ENCODE peak calls at places on chromosomes 2 and 18, in eight cellular contexts. One of them, this sample, is unnamed.

GRCh38 chr18:6294119-6294784 is 120.5 kb downstream of the L3MBTL4 start:
- DNase-seq in colonic mucosa: no peak
- DNase-seq in GM03348: no peak
- DNase-seq in T-helper 9 cell: no peak
- DNase-seq in SW 1271: no peak
- DNase-seq in M059J: no peak
- DNase-seq in caudate nucleus: no peak
- DNase-seq in nucleus accumbens: no peak
- DNase-seq in this sample: no peak

GRCh38 chr2:10451819-10452218 is 3.7 kb upstream of the ODC1 start:
- DNase-seq in nucleus accumbens: no peak
- DNase-seq in colonic mucosa: no peak
- DNase-seq in M059J: no peak
- DNase-seq in GM03348: no peak
- DNase-seq in caudate nucleus: no peak
- DNase-seq in SW 1271: no peak
- DNase-seq in T-helper 9 cell: no peak
- DNase-seq in this sample: no peak

GRCh38 chr2:232203936-232204335 is 174.6 kb upstream of the ALPP start:
- DNase-seq in GM03348: no peak
- DNase-seq in SW 1271: no peak
- DNase-seq in T-helper 9 cell: no peak
- DNase-seq in nucleus accumbens: no peak
- DNase-seq in M059J: peak; percentile 33
- DNase-seq in caudate nucleus: no peak
- DNase-seq in colonic mucosa: no peak
- DNase-seq in this sample: no peak

GRCh38 chr18:46502444-46502843 is 154.6 kb downstream of the LOXHD1 start:
- DNase-seq in SW 1271: no peak
- DNase-seq in M059J: no peak
- DNase-seq in caudate nucleus: no peak
- DNase-seq in colonic mucosa: no peak
- DNase-seq in T-helper 9 cell: no peak
- DNase-seq in GM03348: no peak
- DNase-seq in nucleus accumbens: no peak
- DNase-seq in this sample: no peak

GRCh38 chr2:216299588-216299987 is 72.7 kb downstream of the MARCHF4 start:
- DNase-seq in T-helper 9 cell: no peak
- DNase-seq in nucleus accumbens: no peak
- DNase-seq in caudate nucleus: no peak
- DNase-seq in SW 1271: no peak
- DNase-seq in GM03348: no peak
- DNase-seq in colonic mucosa: no peak
- DNase-seq in M059J: peak; percentile 50
- DNase-seq in this sample: no peak

GRCh38 chr2:10329880-10330699 is 27.4 kb downstream of the HPCAL1 start:
- DNase-seq in GM03348: peak; percentile 67
- DNase-seq in T-helper 9 cell: peak; percentile 22
- DNase-seq in M059J: peak; percentile 83
- DNase-seq in caudate nucleus: no peak
- DNase-seq in colonic mucosa: no peak
- DNase-seq in nucleus accumbens: no peak
- DNase-seq in SW 1271: no peak
- DNase-seq in this sample: no peak

GRCh38 chr2:22481507-22482217 is 903.3 kb upstream of the KLHL29 start:
- DNase-seq in caudate nucleus: no peak
- DNase-seq in nucleus accumbens: no peak
- DNase-seq in SW 1271: no peak
- DNase-seq in M059J: no peak
- DNase-seq in colonic mucosa: no peak
- DNase-seq in GM03348: no peak
- DNase-seq in T-helper 9 cell: no peak
- DNase-seq in this sample: no peak

GRCh38 chr18:25237571-25238267 is 114.2 kb downstream of the ZNF521 start:
- DNase-seq in M059J: no peak
- DNase-seq in caudate nucleus: no peak
- DNase-seq in nucleus accumbens: no peak
- DNase-seq in T-helper 9 cell: no peak
- DNase-seq in colonic mucosa: no peak
- DNase-seq in SW 1271: no peak
- DNase-seq in GM03348: no peak
- DNase-seq in this sample: no peak

GRCh38 chr18:58541137-58541788 is 87.6 kb downstream of the ALPK2 start:
- DNase-seq in colonic mucosa: no peak
- DNase-seq in T-helper 9 cell: peak; percentile 10
- DNase-seq in M059J: peak; percentile 60
- DNase-seq in SW 1271: no peak
- DNase-seq in GM03348: no peak
- DNase-seq in caudate nucleus: no peak
- DNase-seq in nucleus accumbens: no peak
- DNase-seq in this sample: no peak

GRCh38 chr2:117486081-117486480 is 328.4 kb upstream of the DDX18 start:
- DNase-seq in SW 1271: no peak
- DNase-seq in T-helper 9 cell: no peak
- DNase-seq in nucleus accumbens: no peak
- DNase-seq in M059J: no peak
- DNase-seq in GM03348: no peak
- DNase-seq in colonic mucosa: no peak
- DNase-seq in caudate nucleus: no peak
- DNase-seq in this sample: no peak

GRCh38 chr2:54106631-54107454 is 8.6 kb upstream of the ACYP2 start:
- DNase-seq in M059J: peak; percentile 66
- DNase-seq in colonic mucosa: peak; percentile 38
- DNase-seq in SW 1271: peak; percentile 29
- DNase-seq in nucleus accumbens: peak; percentile 33
- DNase-seq in T-helper 9 cell: peak; percentile 9
- DNase-seq in GM03348: peak; percentile 65
- DNase-seq in caudate nucleus: no peak
- DNase-seq in this sample: no peak

GRCh38 chr2:123915380-123915779 is 109.7 kb upstream of the CNTNAP5 start:
- DNase-seq in caudate nucleus: no peak
- DNase-seq in M059J: peak; percentile 55
- DNase-seq in SW 1271: no peak
- DNase-seq in colonic mucosa: no peak
- DNase-seq in T-helper 9 cell: no peak
- DNase-seq in GM03348: no peak
- DNase-seq in nucleus accumbens: no peak
- DNase-seq in this sample: no peak

GRCh38 chr2:15943914-15944313 is 3.6 kb downstream of the MYCN start:
- DNase-seq in T-helper 9 cell: no peak
- DNase-seq in colonic mucosa: peak; percentile 48
- DNase-seq in caudate nucleus: peak; percentile 48
- DNase-seq in SW 1271: no peak
- DNase-seq in GM03348: no peak
- DNase-seq in nucleus accumbens: peak; percentile 30
- DNase-seq in M059J: no peak
- DNase-seq in this sample: no peak

GRCh38 chr2:97868986-97869721 is 126.6 kb downstream of the TMEM131 start:
- DNase-seq in T-helper 9 cell: no peak
- DNase-seq in GM03348: peak; percentile 83
- DNase-seq in colonic mucosa: peak; percentile 20
- DNase-seq in nucleus accumbens: no peak
- DNase-seq in M059J: peak; percentile 97
- DNase-seq in SW 1271: peak; percentile 99
- DNase-seq in caudate nucleus: no peak
- DNase-seq in this sample: peak; percentile 86

GRCh38 chr2:235406420-235406819 is 87.4 kb upstream of the AGAP1 start:
- DNase-seq in SW 1271: no peak
- DNase-seq in T-helper 9 cell: no peak
- DNase-seq in colonic mucosa: no peak
- DNase-seq in nucleus accumbens: no peak
- DNase-seq in M059J: peak; percentile 30
- DNase-seq in GM03348: no peak
- DNase-seq in caudate nucleus: no peak
- DNase-seq in this sample: no peak

GRCh38 chr2:44479127-44479887 is 117.6 kb downstream of the CAMKMT start:
- DNase-seq in M059J: peak; percentile 79
- DNase-seq in GM03348: peak; percentile 86
- DNase-seq in caudate nucleus: no peak
- DNase-seq in colonic mucosa: peak; percentile 51
- DNase-seq in T-helper 9 cell: no peak
- DNase-seq in SW 1271: peak; percentile 94
- DNase-seq in nucleus accumbens: peak; percentile 18
- DNase-seq in this sample: peak; percentile 71

GRCh38 chr2:67877281-67877680 is 185.5 kb downstream of the C1D start:
- DNase-seq in SW 1271: no peak
- DNase-seq in GM03348: no peak
- DNase-seq in colonic mucosa: no peak
- DNase-seq in T-helper 9 cell: no peak
- DNase-seq in caudate nucleus: no peak
- DNase-seq in M059J: no peak
- DNase-seq in nucleus accumbens: no peak
- DNase-seq in this sample: no peak

GRCh38 chr2:241613018-241613780 is 23.8 kb downstream of the THAP4 start:
- DNase-seq in colonic mucosa: no peak
- DNase-seq in caudate nucleus: no peak
- DNase-seq in GM03348: peak; percentile 39
- DNase-seq in M059J: no peak
- DNase-seq in T-helper 9 cell: no peak
- DNase-seq in nucleus accumbens: no peak
- DNase-seq in SW 1271: no peak
- DNase-seq in this sample: no peak

GRCh38 chr2:171420728-171421563 is 12.8 kb downstream of the METTL8 start:
- DNase-seq in GM03348: no peak
- DNase-seq in M059J: no peak
- DNase-seq in caudate nucleus: no peak
- DNase-seq in colonic mucosa: no peak
- DNase-seq in nucleus accumbens: no peak
- DNase-seq in T-helper 9 cell: no peak
- DNase-seq in SW 1271: no peak
- DNase-seq in this sample: no peak

GRCh38 chr18:11147962-11148654 is 1.3 kb downstream of the PIEZO2 start:
- DNase-seq in SW 1271: no peak
- DNase-seq in caudate nucleus: no peak
- DNase-seq in T-helper 9 cell: no peak
- DNase-seq in M059J: no peak
- DNase-seq in GM03348: no peak
- DNase-seq in colonic mucosa: no peak
- DNase-seq in nucleus accumbens: no peak
- DNase-seq in this sample: no peak

GRCh38 chr2:196331143-196331542 is 159.8 kb upstream of the STK17B start:
- DNase-seq in GM03348: peak; percentile 65
- DNase-seq in caudate nucleus: no peak
- DNase-seq in T-helper 9 cell: no peak
- DNase-seq in M059J: peak; percentile 75
- DNase-seq in SW 1271: no peak
- DNase-seq in nucleus accumbens: no peak
- DNase-seq in colonic mucosa: peak; percentile 39
- DNase-seq in this sample: no peak

GRCh38 chr18:3867252-3867651 is 417.3 kb downstream of the TGIF1 start:
- DNase-seq in colonic mucosa: no peak
- DNase-seq in nucleus accumbens: no peak
- DNase-seq in caudate nucleus: no peak
- DNase-seq in M059J: no peak
- DNase-seq in GM03348: no peak
- DNase-seq in SW 1271: no peak
- DNase-seq in T-helper 9 cell: no peak
- DNase-seq in this sample: no peak

GRCh38 chr2:31337860-31338259 is 76.7 kb downstream of the XDH start:
- DNase-seq in nucleus accumbens: no peak
- DNase-seq in colonic mucosa: no peak
- DNase-seq in T-helper 9 cell: no peak
- DNase-seq in SW 1271: peak; percentile 61
- DNase-seq in GM03348: peak; percentile 77
- DNase-seq in M059J: peak; percentile 88
- DNase-seq in caudate nucleus: no peak
- DNase-seq in this sample: no peak

GRCh38 chr2:217916504-217917254 is 86.1 kb downstream of the TNS1 start:
- DNase-seq in nucleus accumbens: no peak
- DNase-seq in caudate nucleus: no peak
- DNase-seq in M059J: no peak
- DNase-seq in T-helper 9 cell: no peak
- DNase-seq in SW 1271: no peak
- DNase-seq in GM03348: no peak
- DNase-seq in colonic mucosa: no peak
- DNase-seq in this sample: no peak

GRCh38 chr2:239747771-239748170 is 277.4 kb downstream of the NDUFA10 start:
- DNase-seq in caudate nucleus: no peak
- DNase-seq in SW 1271: no peak
- DNase-seq in M059J: no peak
- DNase-seq in T-helper 9 cell: no peak
- DNase-seq in colonic mucosa: no peak
- DNase-seq in nucleus accumbens: no peak
- DNase-seq in GM03348: no peak
- DNase-seq in this sample: no peak

GRCh38 chr2:66390811-66391210 is 44.1 kb upstream of the MEIS1 start:
- DNase-seq in T-helper 9 cell: no peak
- DNase-seq in colonic mucosa: no peak
- DNase-seq in caudate nucleus: no peak
- DNase-seq in SW 1271: no peak
- DNase-seq in M059J: no peak
- DNase-seq in nucleus accumbens: no peak
- DNase-seq in GM03348: no peak
- DNase-seq in this sample: no peak

GRCh38 chr2:136075466-136075865 is 42.5 kb downstream of the CXCR4 start:
- DNase-seq in nucleus accumbens: no peak
- DNase-seq in SW 1271: no peak
- DNase-seq in T-helper 9 cell: no peak
- DNase-seq in colonic mucosa: no peak
- DNase-seq in M059J: no peak
- DNase-seq in caudate nucleus: no peak
- DNase-seq in GM03348: no peak
- DNase-seq in this sample: no peak

GRCh38 chr2:85905187-85905666 is 16.4 kb upstream of the ST3GAL5 start:
- DNase-seq in T-helper 9 cell: no peak
- DNase-seq in SW 1271: no peak
- DNase-seq in nucleus accumbens: peak; percentile 29
- DNase-seq in caudate nucleus: no peak
- DNase-seq in colonic mucosa: no peak
- DNase-seq in M059J: no peak
- DNase-seq in GM03348: peak; percentile 68
- DNase-seq in this sample: no peak

GRCh38 chr18:30358545-30358944 is 684.0 kb downstream of the DSC3 start:
- DNase-seq in T-helper 9 cell: no peak
- DNase-seq in colonic mucosa: no peak
- DNase-seq in M059J: peak; percentile 17
- DNase-seq in nucleus accumbens: no peak
- DNase-seq in GM03348: peak; percentile 4
- DNase-seq in caudate nucleus: no peak
- DNase-seq in SW 1271: no peak
- DNase-seq in this sample: no peak

GRCh38 chr18:23994361-23994902 is 20.1 kb upstream of the TTC39C start:
- DNase-seq in caudate nucleus: no peak
- DNase-seq in nucleus accumbens: no peak
- DNase-seq in colonic mucosa: peak; percentile 41
- DNase-seq in SW 1271: no peak
- DNase-seq in GM03348: peak; percentile 72
- DNase-seq in M059J: peak; percentile 99
- DNase-seq in T-helper 9 cell: peak; percentile 28
- DNase-seq in this sample: peak; percentile 20

This sample was measured in brain pericyte.